ENCODE peak calls at places on chromosomes 16 and 17, in eight cellular contexts. U is Right ventricle myocardium superior, G is globus pallidus, C is progenitor cell of endocrine pancreas, O is sciatic nerve, F is activated B cell treated with CpG ODN at 0.5 μM for 24 hours, S is stomach, Y is ovary. D is an unnamed sample.

GRCh38 chr16:1080801-1081733 is 8.5 kb downstream of the SSTR5 start:
- DNase-seq in Y (no peak), S (no peak), G (no peak), F (no peak), C (no peak), O (no peak), U (no peak), D (no peak)

GRCh38 chr16:74562117-74562516 is 44.8 kb downstream of the GLG1 start:
- DNase-seq in C (no peak), F (no peak), U (no peak), O (no peak), S (no peak), Y (no peak), G (no peak), D (no peak)

GRCh38 chr17:82909322-82909904 is 69.6 kb upstream of the ZNF750 start:
- DNase-seq in C (no peak), S (peak; percentile 84), O (no peak), F (no peak), G (no peak), U (peak; percentile 30), Y (no peak), D (no peak)

GRCh38 chr16:15885560-15886001 is 2.8 kb downstream of the CEP20 start:
- DNase-seq in O (no peak), G (no peak), U (no peak), Y (no peak), F (no peak), S (no peak), C (no peak), D (no peak)

GRCh38 chr17:29027521-29027920 is 15.4 kb upstream of the PIPOX start:
- DNase-seq in C (no peak), O (no peak), S (no peak), U (no peak), F (no peak), Y (no peak), G (no peak), D (no peak)

GRCh38 chr16:54542805-54543504 is 256.4 kb upstream of the IRX3 start:
- DNase-seq in U (no peak), Y (no peak), C (no peak), S (no peak), O (no peak), G (no peak), F (no peak), D (no peak)

GRCh38 chr16:66399930-66400329 is 27.2 kb upstream of the BEAN1 start:
- DNase-seq in U (no peak), S (no peak), Y (no peak), C (no peak), O (no peak), G (no peak), F (no peak), D (no peak)

GRCh38 chr16:19851476-19851875 is 33.2 kb downstream of the GPRC5B start:
- DNase-seq in F (no peak), Y (no peak), C (no peak), O (no peak), S (no peak), G (peak; percentile 88), U (no peak), D (no peak)

GRCh38 chr17:1640329-1641064 is 5.0 kb downstream of the SCARF1 start:
- DNase-seq in Y (no peak), S (peak; percentile 76), U (peak; percentile 67), G (peak; percentile 62), O (no peak), F (no peak), C (no peak), D (no peak)

GRCh38 chr16:10587622-10588021 is 7.2 kb upstream of the EMP2 start:
- DNase-seq in F (no peak), S (no peak), O (no peak), U (no peak), G (no peak), C (no peak), Y (no peak), D (no peak)

GRCh38 chr17:3012926-3013581 is 50.4 kb downstream of the OR1D5 start:
- DNase-seq in G (peak; percentile 55), Y (peak; percentile 69), O (peak; percentile 83), S (peak; percentile 63), U (peak; percentile 74), F (peak; percentile 58), C (peak; percentile 56), D (peak; percentile 33)